ENCODE peak calls at places on chromosomes 7 and 10, in six cellular contexts. N is choroid plexus epithelial cell, W is fibroblast of the aortic adventitia, R is kidney, Y is GM12865, D is PC-9. B is an unnamed sample.

GRCh38 chr7:77685219-77685618 is 11.0 kb upstream of the RSBN1L start:
- DNase-seq in R (no peak), N (no peak), W (no peak), D (no peak), Y (no peak), B (no peak)

GRCh38 chr7:47227762-47228177 is 354.1 kb downstream of the TNS3 start:
- DNase-seq in R (peak), Y (peak), N (peak), D (no peak), W (peak), B (no peak)

GRCh38 chr10:17029581-17030271 is 99.9 kb downstream of the CUBN start:
- DNase-seq in W (peak), R (peak), Y (peak), D (peak), N (peak), B (peak)

GRCh38 chr7:1033546-1034145 is 10.7 kb upstream of the GPR146 start:
- DNase-seq in W (no peak), R (peak), Y (no peak), D (no peak), N (no peak), B (no peak)

GRCh38 chr10:54133201-54133600 is 667.8 kb downstream of the PCDH15 start:
- DNase-seq in D (no peak), N (no peak), W (no peak), Y (no peak), R (no peak), B (no peak)

GRCh38 chr10:17782921-17783665 is 26.1 kb upstream of the MRC1 start:
- DNase-seq in W (peak), N (peak), D (peak), R (no peak), Y (no peak), B (no peak)

GRCh38 chr7:91164948-91165845 is 99.0 kb upstream of the FZD1 start:
- DNase-seq in N (peak), Y (peak), D (peak), R (no peak), W (peak), B (no peak)

GRCh38 chr10:34150103-34150502 is 665.0 kb downstream of the PARD3 start:
- DNase-seq in D (no peak), W (no peak), N (no peak), Y (no peak), R (no peak), B (no peak)

GRCh38 chr7:96794063-96794462 is 84.4 kb upstream of the SEM1 start:
- DNase-seq in Y (no peak), D (no peak), W (no peak), R (no peak), N (no peak), B (no peak)

GRCh38 chr7:158783595-158783994 is 45.7 kb downstream of the ESYT2 start:
- DNase-seq in W (no peak), D (peak), R (no peak), Y (no peak), N (no peak), B (peak)

GRCh38 chr7:120944826-120945562 is 5.6 kb upstream of the ING3 start:
- DNase-seq in Y (no peak), N (no peak), W (no peak), R (no peak), D (no peak), B (no peak)

GRCh38 chr10:3217301-3217700 is 44.7 kb upstream of the PITRM1 start:
- DNase-seq in Y (no peak), R (no peak), D (no peak), W (peak), N (peak), B (no peak)

GRCh38 chr10:112356686-112357085 is 17.2 kb upstream of the ACSL5 start:
- DNase-seq in W (no peak), Y (no peak), D (no peak), N (no peak), R (no peak), B (no peak)

GRCh38 chr7:80060218-80060806 is 74.3 kb upstream of the GNAI1 start:
- DNase-seq in W (peak), N (peak), R (no peak), D (no peak), Y (peak), B (no peak)

GRCh38 chr7:102439963-102440795 is 6.8 kb downstream of the ORAI2 start:
- DNase-seq in Y (no peak), R (no peak), N (peak), W (peak), D (peak), B (no peak)

GRCh38 chr10:5484205-5484604 is 15.2 kb downstream of the CALML5 start:
- DNase-seq in R (no peak), N (peak), D (no peak), Y (no peak), W (peak), B (no peak)

GRCh38 chr10:63115732-63116383 is 17.3 kb upstream of the NRBF2 start:
- DNase-seq in Y (no peak), R (peak), D (peak), N (peak), W (peak), B (no peak)

GRCh38 chr10:50658165-50658564 is 34.4 kb upstream of the SGMS1 start:
- DNase-seq in N (no peak), D (no peak), W (no peak), Y (no peak), R (no peak), B (no peak)

GRCh38 chr10:125258676-125259075 is 98.3 kb upstream of the CTBP2 start:
- DNase-seq in Y (no peak), R (no peak), D (no peak), W (no peak), N (no peak), B (no peak)

GRCh38 chr10:24820616-24821015 is 96.9 kb upstream of the ARHGAP21 start:
- DNase-seq in W (no peak), D (peak), R (no peak), Y (no peak), N (no peak), B (no peak)

GRCh38 chr7:46369933-46370654 is 449.0 kb upstream of the IGFBP3 start:
- DNase-seq in N (peak), D (peak), W (peak), R (no peak), Y (no peak), B (no peak)

GRCh38 chr10:14009315-14010082 is 321.2 kb downstream of the FRMD4A start:
- DNase-seq in W (peak), Y (peak), D (no peak), R (no peak), N (peak), B (peak)

GRCh38 chr7:5549096-5549896 is 125.7 kb upstream of the TNRC18 start:
- DNase-seq in Y (peak), D (peak), W (peak), R (no peak), N (peak), B (peak)

GRCh38 chr10:129942936-129943724 is 20.9 kb downstream of the EBF3 start:
- DNase-seq in D (no peak), N (no peak), R (no peak), W (peak), Y (no peak), B (no peak)

GRCh38 chr7:95658676-95659075 is 62.4 kb upstream of the PDK4 start:
- DNase-seq in D (no peak), R (no peak), W (no peak), Y (no peak), N (no peak), B (no peak)

GRCh38 chr10:76736392-76736791 is 901.2 kb downstream of the KCNMA1 start:
- DNase-seq in D (no peak), N (no peak), R (no peak), Y (no peak), W (no peak), B (no peak)

GRCh38 chr7:80047856-80048459 is 86.7 kb upstream of the GNAI1 start:
- DNase-seq in Y (no peak), D (no peak), R (no peak), W (peak), N (peak), B (no peak)

GRCh38 chr7:28840515-28841125 is 117.5 kb downstream of the TRIL start:
- DNase-seq in W (no peak), Y (no peak), N (peak), D (no peak), R (no peak), B (no peak)

GRCh38 chr7:31418928-31419327 is 78.4 kb upstream of the NEUROD6 start:
- DNase-seq in R (no peak), Y (no peak), N (no peak), D (peak), W (no peak), B (no peak)

GRCh38 chr7:155340071-155340531 is 42.4 kb downstream of the INSIG1 start:
- DNase-seq in N (no peak), D (no peak), W (no peak), R (no peak), Y (no peak), B (no peak)

GRCh38 chr10:70679498-70679897 is 7.2 kb downstream of the ADAMTS14 start:
- DNase-seq in W (peak), D (no peak), R (no peak), N (no peak), Y (no peak), B (no peak)

GRCh38 chr7:2373646-2374045 is 19.0 kb downstream of the EIF3B start:
- DNase-seq in W (no peak), N (no peak), R (no peak), D (no peak), Y (no peak), B (no peak)

DNA sequence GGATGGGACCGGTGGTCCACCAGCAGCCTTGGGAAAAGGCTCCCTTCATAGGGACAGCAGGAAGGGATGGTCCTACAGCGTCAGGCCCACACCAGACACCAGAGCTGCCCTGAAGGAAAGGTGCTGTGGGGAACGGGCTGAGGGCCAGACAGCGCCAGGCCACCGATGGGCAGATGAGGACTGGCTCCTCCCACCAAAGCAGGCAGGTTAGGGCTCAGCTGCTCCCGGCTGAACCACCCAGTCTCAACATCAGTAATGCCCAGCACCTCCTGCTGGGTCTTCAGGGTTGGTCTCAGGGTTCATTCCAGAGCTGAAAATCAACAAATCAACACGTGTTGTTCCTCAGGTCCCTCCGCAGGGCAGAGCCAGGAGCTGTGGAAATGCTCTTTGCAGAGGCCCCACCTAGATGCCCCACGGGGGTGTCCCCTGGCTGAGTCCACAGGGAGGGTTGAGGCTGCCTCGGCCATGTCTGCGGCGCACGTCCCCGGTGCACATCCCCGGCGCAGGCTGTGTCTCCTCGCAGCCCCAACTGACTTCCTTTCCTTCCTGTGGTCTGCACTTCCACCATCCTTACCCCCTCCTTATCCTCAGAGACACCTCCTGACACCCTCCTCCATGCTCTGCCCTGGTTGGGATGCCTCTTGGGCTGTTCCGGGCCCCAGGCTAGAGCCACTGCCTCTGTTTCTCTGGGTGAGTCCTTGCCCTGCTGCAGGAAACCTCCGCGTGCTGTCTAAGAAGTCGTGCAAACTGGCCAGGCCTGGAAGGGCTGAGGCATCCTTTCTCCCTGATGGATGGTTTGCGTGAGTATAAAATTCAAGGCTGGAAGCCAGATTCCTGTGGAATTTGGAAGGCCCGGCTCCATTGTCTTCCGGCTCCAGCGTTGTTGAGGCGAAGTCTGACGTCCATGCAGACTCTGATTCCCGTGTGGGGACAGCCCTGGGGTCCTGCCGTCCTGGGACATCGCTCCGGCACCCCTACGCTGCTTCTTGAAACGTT is 32.8 kb upstream of the CFAP46 start:
- DNase-seq in N (no peak), W (peak), R (no peak), D (no peak), Y (no peak), B (no peak)
- TF ChIP-seq CTCF in N (no peak), W (no peak), R (no peak), D (no peak), Y (no peak), B (no peak)

GRCh38 chr7:132187869-132188789 is 388.1 kb downstream of the PLXNA4 start:
- DNase-seq in R (no peak), D (no peak), Y (no peak), W (no peak), N (no peak), B (no peak)

GRCh38 chr7:132187391-132187790 is 388.9 kb downstream of the PLXNA4 start:
- DNase-seq in D (no peak), W (no peak), N (no peak), Y (no peak), R (peak), B (no peak)

GRCh38 chr7:132191418-132191817 is 384.9 kb downstream of the PLXNA4 start:
- DNase-seq in D (no peak), N (no peak), Y (no peak), R (peak), W (peak), B (no peak)

GRCh38 chr7:132190683-132191082 is 385.6 kb downstream of the PLXNA4 start:
- DNase-seq in R (peak), N (no peak), Y (no peak), W (no peak), D (no peak), B (no peak)

DNA sequence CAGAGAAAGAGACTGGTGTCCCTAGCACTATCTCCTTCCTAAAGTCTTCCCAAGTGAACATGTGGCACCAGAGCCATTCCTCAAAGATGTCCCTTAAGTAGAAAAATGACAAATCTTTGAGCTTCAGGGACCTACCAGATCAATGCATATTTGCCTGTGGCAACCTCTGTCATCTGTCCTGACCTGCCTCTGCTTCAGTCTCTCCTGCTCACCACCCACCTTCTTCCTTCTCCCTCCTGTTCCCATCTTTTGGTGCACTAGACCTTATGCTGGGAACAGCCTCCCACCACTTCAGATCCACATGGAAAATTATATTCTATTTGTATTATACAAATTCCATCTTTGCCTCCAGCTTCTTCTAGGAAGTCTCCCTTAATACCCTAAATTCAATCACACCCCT is 386.4 kb downstream of the PLXNA4 start:
- DNase-seq in R (no peak), N (no peak), W (no peak), D (no peak), Y (no peak), B (no peak)
- TF ChIP-seq CTCF in R (no peak), N (no peak), W (no peak), D (no peak), Y (no peak), B (no peak)

GRCh38 chr10:73398024-73398423 is 15.8 kb downstream of the ANXA7 start:
- DNase-seq in D (no peak), W (no peak), R (no peak), Y (no peak), N (no peak), B (no peak)
- TF ChIP-seq CTCF in D (peak), W (no peak), R (no peak), Y (no peak), N (peak), B (peak)

GRCh38 chr10:131981429-131982184 is at the start of gene BNIP3:
- DNase-seq in R (peak), N (peak), Y (peak), W (peak), D (peak), B (peak)
- TF ChIP-seq CTCF in R (no peak), N (peak), Y (no peak), W (peak), D (no peak), B (no peak)

GRCh38 chr7:129401968-129402860 is 32.0 kb upstream of the STRIP2 start:
- DNase-seq in N (peak), D (no peak), R (no peak), W (no peak), Y (peak), B (peak)
- TF ChIP-seq CTCF in N (peak), D (peak), R (no peak), W (no peak), Y (peak), B (no peak)

GRCh38 chr7:156816943-156817572 is 75.9 kb downstream of the LMBR1 start:
- DNase-seq in R (no peak), N (peak), W (peak), Y (peak), D (no peak), B (no peak)
- TF ChIP-seq CTCF in R (peak), N (peak), W (peak), Y (peak), D (peak), B (peak)

B was measured in activated CD8-positive, alpha-beta T cell treated with anti-CD3 and anti-CD28 coated beads for 36 hours.